ENCODE peak calls at places on chromosomes 16 and 17, in four cellular contexts. Y, E, N and F are unnamed samples.

GRCh38 chr16:89828199-89828869 is at the start of gene SPIRE2:
- DNase-seq in Y (no peak), E (no peak), N (peak), F (peak)

GRCh38 chr17:2547176-2547575 is 35.5 kb upstream of the METTL16 start:
- DNase-seq in Y (peak), E (no peak), N (no peak), F (no peak)

GRCh38 chr16:11501583-11502138 is 85.1 kb downstream of the LITAF start:
- DNase-seq in Y (no peak), E (no peak), N (no peak), F (no peak)

GRCh38 chr16:30114411-30114810 is 1.1 kb upstream of the GDPD3 start:
- DNase-seq in Y (no peak), E (no peak), N (no peak), F (no peak)

GRCh38 chr17:83133302-83134121 is 54.1 kb downstream of the METRNL start:
- DNase-seq in Y (no peak), E (no peak), N (peak), F (no peak)

GRCh38 chr16:12500771-12501170 is 302.9 kb downstream of the CPPED1 start:
- DNase-seq in Y (no peak), E (no peak), N (no peak), F (no peak)

GRCh38 chr17:32267690-32268205 is 2.1 kb downstream of the RHBDL3 start:
- DNase-seq in Y (no peak), E (no peak), N (no peak), F (no peak)

GRCh38 chr16:88591577-88592021 is 21.4 kb downstream of the ZC3H18 start:
- DNase-seq in Y (no peak), E (no peak), N (no peak), F (no peak)

GRCh38 chr17:46834846-46835245 is 16.4 kb upstream of the WNT3 start:
- DNase-seq in Y (no peak), E (no peak), N (no peak), F (no peak)

GRCh38 chr16:73034374-73034773 is 13.6 kb downstream of the ZFHX3 start:
- DNase-seq in Y (no peak), E (no peak), N (no peak), F (no peak)

GRCh38 chr16:30606004-30606403 is 4.2 kb downstream of the ZNF689 start:
- DNase-seq in Y (no peak), E (no peak), N (no peak), F (no peak)